ENCODE peak calls at places on chromosomes 13 and 19, in ten cellular contexts. Q, C, B, J, V, D, N, G, A and H are unnamed samples.

GRCh38 chr19:1954547-1954946 is 13.6 kb downstream of the CSNK1G2 start:
- DNase-seq in Q (no peak), C (no peak), B (no peak), J (no peak), V (no peak), D (no peak), N (no peak), G (no peak), A (no peak), H (no peak)

GRCh38 chr13:109593230-109593629 is 193.2 kb downstream of the IRS2 start:
- DNase-seq in Q (no peak), C (no peak), B (no peak), J (no peak), V (no peak), D (no peak), N (no peak), G (no peak), A (no peak), H (no peak)

GRCh38 chr13:110329258-110329657 is 22.2 kb downstream of the COL4A2 start:
- DNase-seq in Q (no peak), C (no peak), B (no peak), J (no peak), V (no peak), D (no peak), N (no peak), G (no peak), A (no peak), H (no peak)

GRCh38 chr13:51451134-51451466 is 1.7 kb downstream of the INTS6 start:
- DNase-seq in Q (no peak), C (no peak), B (no peak), J (no peak), V (no peak), D (peak), N (no peak), G (no peak), A (no peak), H (no peak)

GRCh38 chr19:53537126-53537522 is 821 bp upstream of the ZNF331 start:
- DNase-seq in Q (no peak), C (no peak), B (peak), J (no peak), V (no peak), D (no peak), N (no peak), G (no peak), A (peak), H (no peak)

GRCh38 chr19:33558846-33559245 is 37.3 kb upstream of the PEPD start:
- DNase-seq in Q (no peak), C (no peak), B (peak), J (no peak), V (no peak), D (no peak), N (no peak), G (no peak), A (no peak), H (no peak)

GRCh38 chr13:57045816-57046691 is 94.7 kb upstream of the PRR20A start:
- DNase-seq in Q (no peak), C (no peak), B (peak), J (no peak), V (no peak), D (peak), N (no peak), G (no peak), A (no peak), H (no peak)

GRCh38 chr19:15187026-15188007 is 13.5 kb downstream of the NOTCH3 start:
- DNase-seq in Q (no peak), C (no peak), B (no peak), J (peak), V (no peak), D (no peak), N (no peak), G (no peak), A (no peak), H (no peak)

GRCh38 chr13:107006646-107007045 is 438.7 kb upstream of the ARGLU1 start:
- DNase-seq in Q (no peak), C (no peak), B (no peak), J (no peak), V (no peak), D (no peak), N (no peak), G (no peak), A (no peak), H (no peak)

GRCh38 chr19:3855321-3855720 is 13.5 kb downstream of the ZFR2 start:
- DNase-seq in Q (no peak), C (no peak), B (peak), J (no peak), V (no peak), D (no peak), N (no peak), G (no peak), A (no peak), H (no peak)

GRCh38 chr13:68261105-68261504 is 1031.0 kb upstream of the PCDH9 start:
- DNase-seq in Q (no peak), C (no peak), B (peak), J (no peak), V (no peak), D (no peak), N (no peak), G (no peak), A (no peak), H (no peak)

GRCh38 chr19:11268783-11269267 is 6.5 kb upstream of the DOCK6 start:
- DNase-seq in Q (no peak), C (no peak), B (peak), J (no peak), V (no peak), D (peak), N (peak), G (no peak), A (no peak), H (peak)